ENCODE peak calls at places on chromosomes 1 and 21, in six cellular contexts. E is GM12865, K is RWPE1, U is LNCaP clone FGC, T is cardiac fibroblast, Y is PC-9. J is an unnamed sample.

GRCh38 chr1:106952766-106953165 is 103.7 kb upstream of the PRMT6 start:
- DNase-seq in E (no peak), K (peak), U (no peak), T (no peak), Y (no peak), J (no peak)

GRCh38 chr1:66176012-66176715 is 357.8 kb upstream of the SGIP1 start:
- DNase-seq in E (no peak), K (no peak), U (no peak), T (peak), Y (no peak), J (no peak)

GRCh38 chr1:77639056-77639455 is 43.4 kb downstream of the ZZZ3 start:
- DNase-seq in E (no peak), K (peak), U (no peak), T (peak), Y (no peak), J (no peak)

GRCh38 chr1:89739013-89739843 is 81.6 kb upstream of the LRRC8D start:
- DNase-seq in E (peak), K (peak), U (no peak), T (peak), Y (no peak), J (no peak)

GRCh38 chr21:39153373-39153772 is 29.9 kb downstream of the PSMG1 start:
- DNase-seq in E (peak), K (peak), U (peak), T (peak), Y (no peak), J (no peak)

GRCh38 chr1:147110434-147110833 is 61.8 kb downstream of the PRKAB2 start:
- DNase-seq in E (no peak), K (no peak), U (no peak), T (no peak), Y (no peak), J (no peak)

GRCh38 chr1:2781627-2782026 is 19.9 kb downstream of the TTC34 start:
- DNase-seq in E (no peak), K (no peak), U (no peak), T (no peak), Y (no peak), J (no peak)

GRCh38 chr1:64515427-64515826 is 45.5 kb downstream of the CACHD1 start:
- DNase-seq in E (no peak), K (no peak), U (no peak), T (peak), Y (no peak), J (no peak)

GRCh38 chr1:150763631-150764223 is 1.9 kb downstream of the CTSS start:
- DNase-seq in E (peak), K (no peak), U (no peak), T (no peak), Y (no peak), J (no peak)

GRCh38 chr1:64915381-64916274 is 50.7 kb downstream of the JAK1 start:
- DNase-seq in E (no peak), K (peak), U (peak), T (peak), Y (peak), J (peak)

GRCh38 chr1:219517031-219517430 is 95.9 kb downstream of the ZC3H11B start:
- DNase-seq in E (no peak), K (peak), U (no peak), T (no peak), Y (peak), J (peak)

GRCh38 chr1:46043491-46044017 is 88.9 kb downstream of the PIK3R3 start:
- DNase-seq in E (peak), K (no peak), U (no peak), T (no peak), Y (no peak), J (no peak)

GRCh38 chr1:235468970-235469369 is 35.3 kb downstream of the B3GALNT2 start:
- DNase-seq in E (no peak), K (peak), U (no peak), T (peak), Y (peak), J (peak)

GRCh38 chr21:44510508-44511218 is 29.3 kb downstream of the KRTAP10-1 start:
- DNase-seq in E (peak), K (peak), U (peak), T (peak), Y (peak), J (peak)

GRCh38 chr1:224800486-224801119 is 128.9 kb upstream of the DNAH14 start:
- DNase-seq in E (no peak), K (no peak), U (no peak), T (no peak), Y (no peak), J (no peak)

GRCh38 chr21:34544032-34544496 is 32.1 kb upstream of the KCNE1 start:
- DNase-seq in E (peak), K (peak), U (peak), T (peak), Y (peak), J (peak)

GRCh38 chr1:186967659-186968394 is 139.1 kb downstream of the PLA2G4A start:
- DNase-seq in E (no peak), K (peak), U (no peak), T (peak), Y (no peak), J (no peak)

GRCh38 chr1:47276850-47277249 is 37.1 kb downstream of the STIL start:
- DNase-seq in E (no peak), K (no peak), U (no peak), T (no peak), Y (no peak), J (no peak)

GRCh38 chr1:93909146-93910050 is at the start of gene GCLM:
- DNase-seq in E (peak), K (peak), U (peak), T (peak), Y (peak), J (peak)

GRCh38 chr1:99589186-99589636 is 56.7 kb upstream of the PALMD start:
- DNase-seq in E (no peak), K (no peak), U (no peak), T (no peak), Y (no peak), J (peak)

GRCh38 chr1:48681476-48682305 is 95.0 kb downstream of the BEND5 start:
- DNase-seq in E (no peak), K (no peak), U (no peak), T (no peak), Y (no peak), J (no peak)

GRCh38 chr1:228783415-228784045 is 48.3 kb downstream of the RHOU start:
- DNase-seq in E (no peak), K (no peak), U (no peak), T (no peak), Y (no peak), J (no peak)

GRCh38 chr1:222794656-222795474 is 20.0 kb upstream of the DISP1 start:
- DNase-seq in E (no peak), K (no peak), U (no peak), T (no peak), Y (peak), J (no peak)

GRCh38 chr1:109825774-109826173 is 62.1 kb upstream of the EPS8L3 start:
- DNase-seq in E (no peak), K (no peak), U (no peak), T (no peak), Y (no peak), J (no peak)

GRCh38 chr1:205530116-205530515 is 25.6 kb downstream of the CDK18 start:
- DNase-seq in E (no peak), K (no peak), U (no peak), T (no peak), Y (no peak), J (no peak)

GRCh38 chr1:151012684-151013471 is 4.6 kb downstream of the PRUNE1 start:
- DNase-seq in E (no peak), K (no peak), U (no peak), T (peak), Y (no peak), J (no peak)

GRCh38 chr1:58157281-58157680 is 389.2 kb downstream of the OMA1 start:
- DNase-seq in E (no peak), K (no peak), U (no peak), T (no peak), Y (no peak), J (no peak)

GRCh38 chr21:35195232-35195631 is 146.1 kb upstream of the RUNX1 start:
- DNase-seq in E (no peak), K (no peak), U (no peak), T (no peak), Y (no peak), J (no peak)

GRCh38 chr1:184825571-184825970 is 70.9 kb upstream of the EDEM3 start:
- DNase-seq in E (peak), K (no peak), U (no peak), T (no peak), Y (no peak), J (no peak)

GRCh38 chr1:201561604-201562003 is 22.7 kb downstream of the NAV1 start:
- DNase-seq in E (no peak), K (no peak), U (no peak), T (peak), Y (no peak), J (no peak)

GRCh38 chr21:26194811-26195251 is 24.3 kb upstream of the APP start:
- DNase-seq in E (no peak), K (no peak), U (no peak), T (peak), Y (no peak), J (no peak)

GRCh38 chr1:226646026-226646869 is 92.8 kb downstream of the ITPKB start:
- DNase-seq in E (no peak), K (peak), U (no peak), T (no peak), Y (peak), J (peak)

GRCh38 chr1:184002071-184002470 is 35.5 kb downstream of the COLGALT2 start:
- DNase-seq in E (no peak), K (peak), U (peak), T (peak), Y (peak), J (peak)

GRCh38 chr1:47931395-47931794 is 65.8 kb downstream of the TRABD2B start:
- DNase-seq in E (peak), K (no peak), U (no peak), T (no peak), Y (no peak), J (peak)

GRCh38 chr1:27961646-27962221 is 2.0 kb downstream of the XKR8 start:
- DNase-seq in E (no peak), K (no peak), U (no peak), T (peak), Y (no peak), J (no peak)

GRCh38 chr1:27960762-27961645 is 1.2 kb downstream of the XKR8 start:
- DNase-seq in E (no peak), K (no peak), U (no peak), T (no peak), Y (no peak), J (no peak)

GRCh38 chr1:27957655-27958054 is 2.1 kb upstream of the XKR8 start:
- DNase-seq in E (no peak), K (no peak), U (no peak), T (no peak), Y (no peak), J (no peak)

GRCh38 chr1:27958513-27958912 is 1.3 kb upstream of the XKR8 start:
- DNase-seq in E (no peak), K (no peak), U (no peak), T (no peak), Y (no peak), J (no peak)

GRCh38 chr1:27959792-27960603 is at the start of gene XKR8:
- DNase-seq in E (peak), K (peak), U (peak), T (peak), Y (peak), J (peak)
- TF ChIP-seq CTCF in E (peak), K (peak), U (peak), T (no peak), Y (peak), J (no peak)

GRCh38 chr1:55140546-55140983 is 74.6 kb downstream of the USP24 start:
- DNase-seq in E (peak), K (peak), U (peak), T (peak), Y (peak), J (peak)
- TF ChIP-seq CTCF in E (peak), K (peak), U (peak), T (peak), Y (peak), J (peak)

GRCh38 chr21:14773777-14774345 is 227.7 kb upstream of the SAMSN1 start:
- DNase-seq in E (peak), K (peak), U (no peak), T (peak), Y (peak), J (peak)
- TF ChIP-seq CTCF in E (peak), K (no peak), U (peak), T (peak), Y (peak), J (peak)

GRCh38 chr1:59568158-59568935 is 246.4 kb upstream of the HOOK1 start:
- DNase-seq in E (no peak), K (peak), U (no peak), T (peak), Y (no peak), J (no peak)
- TF ChIP-seq CTCF in E (no peak), K (no peak), U (peak), T (peak), Y (no peak), J (no peak)

GRCh38 chr1:245678866-245679411 is 524.2 kb downstream of the KIF26B start:
- DNase-seq in E (no peak), K (no peak), U (no peak), T (no peak), Y (no peak), J (no peak)
- TF ChIP-seq CTCF in E (no peak), K (no peak), U (no peak), T (no peak), Y (no peak), J (no peak)

GRCh38 chr1:43572551-43572950 is 41.9 kb downstream of the PTPRF start:
- DNase-seq in E (no peak), K (no peak), U (no peak), T (no peak), Y (no peak), J (no peak)

GRCh38 chr1:43577647-43578542 is 47.2 kb downstream of the PTPRF start:
- DNase-seq in E (no peak), K (no peak), U (no peak), T (no peak), Y (no peak), J (no peak)

GRCh38 chr1:43573066-43573799 is 42.5 kb downstream of the PTPRF start:
- DNase-seq in E (no peak), K (no peak), U (no peak), T (no peak), Y (no peak), J (no peak)

GRCh38 chr1:43580039-43580438 is 49.4 kb downstream of the PTPRF start:
- DNase-seq in E (no peak), K (no peak), U (no peak), T (no peak), Y (no peak), J (no peak)

DNA sequence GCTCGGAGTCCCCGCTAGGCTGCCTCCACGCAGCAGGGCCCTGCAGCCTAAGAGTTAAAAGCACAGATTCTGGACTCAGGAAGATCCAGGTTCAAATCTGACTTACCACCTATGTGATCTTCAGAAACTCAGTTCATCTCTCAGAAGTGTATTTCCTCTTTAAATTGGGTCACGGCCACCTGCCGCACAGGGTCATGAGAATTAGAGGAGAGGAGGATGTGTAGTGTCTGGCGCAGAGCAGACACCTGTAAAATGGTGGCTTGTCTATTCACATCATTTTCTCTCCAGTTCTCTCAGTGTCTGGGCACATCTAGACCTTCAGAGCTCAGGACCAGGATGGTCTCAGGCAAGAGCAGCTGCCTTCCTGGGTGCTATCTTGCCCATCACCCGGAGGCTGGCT is 45.8 kb downstream of the PTPRF start:
- DNase-seq in E (no peak), K (no peak), U (no peak), T (no peak), Y (no peak), J (no peak)
- TF ChIP-seq CTCF in E (no peak), K (no peak), U (no peak), T (no peak), Y (no peak), J (no peak)

J was measured in Calu3.